ENCODE peak calls at places on chromosome 19, in nine cellular contexts. Y, H, R, V, Q, C, N, X and B are unnamed samples.

GRCh38 chr19:12766051-12766521 is 9.3 kb downstream of the HOOK2 start:
- DNase-seq in Y (no peak), H (no peak), R (peak; percentile 75), V (no peak), Q (peak; percentile 60), C (no peak), N (no peak), X (no peak), B (no peak)

GRCh38 chr19:46970815-46971214 is 48.8 kb upstream of the NPAS1 start:
- DNase-seq in Y (no peak), H (peak; percentile 99), R (peak; percentile 44), V (no peak), Q (no peak), C (no peak), N (no peak), X (no peak), B (no peak)

GRCh38 chr19:38735257-38735686 is 9.0 kb downstream of the CAPN12 start:
- DNase-seq in Y (no peak), H (no peak), R (no peak), V (no peak), Q (peak; percentile 22), C (no peak), N (no peak), X (no peak), B (no peak)

GRCh38 chr19:18397242-18398202 is at the start of gene LRRC25:
- DNase-seq in Y (no peak), H (no peak), R (no peak), V (peak; percentile 57), Q (no peak), C (no peak), N (no peak), X (no peak), B (no peak)

GRCh38 chr19:31784631-31785237 is 435.5 kb upstream of the TSHZ3 start:
- DNase-seq in Y (no peak), H (no peak), R (no peak), V (no peak), Q (no peak), C (no peak), N (no peak), X (no peak), B (peak; percentile 26)

GRCh38 chr19:14718522-14719113 is 28.8 kb downstream of the ZNF333 start:
- DNase-seq in Y (no peak), H (no peak), R (no peak), V (no peak), Q (no peak), C (no peak), N (no peak), X (no peak), B (no peak)

GRCh38 chr19:15869109-15869555 is 28.7 kb downstream of the CYP4F2 start:
- DNase-seq in Y (peak; percentile 7), H (no peak), R (peak; percentile 23), V (peak; percentile 4), Q (peak; percentile 79), C (peak; percentile 13), N (no peak), X (no peak), B (peak; percentile 86)

GRCh38 chr19:49442793-49443365 is 1.6 kb upstream of the SLC17A7 start:
- DNase-seq in Y (peak; percentile 23), H (peak; percentile 67), R (peak; percentile 93), V (peak; percentile 92), Q (peak; percentile 75), C (peak; percentile 69), N (peak; percentile 96), X (no peak), B (no peak)

GRCh38 chr19:41753936-41754529 is 1.3 kb upstream of the CEACAM6 start:
- DNase-seq in Y (peak; percentile 48), H (no peak), R (peak; percentile 28), V (peak; percentile 6), Q (peak; percentile 50), C (no peak), N (no peak), X (no peak), B (peak; percentile 39)

GRCh38 chr19:35963514-35963913 is 27.3 kb downstream of the LRFN3 start:
- DNase-seq in Y (no peak), H (peak; percentile 27), R (peak; percentile 64), V (peak; percentile 69), Q (no peak), C (no peak), N (no peak), X (peak; percentile 22), B (no peak)

GRCh38 chr19:13997637-13997962 is 8.5 kb downstream of the RFX1 start:
- DNase-seq in Y (no peak), H (no peak), R (no peak), V (no peak), Q (no peak), C (no peak), N (no peak), X (no peak), B (no peak)

GRCh38 chr19:1807695-1808394 is 4.2 kb downstream of the ATP8B3 start:
- DNase-seq in Y (no peak), H (no peak), R (no peak), V (no peak), Q (no peak), C (no peak), N (no peak), X (no peak), B (no peak)

GRCh38 chr19:44671400-44671799 is at the start of gene CEACAM19:
- DNase-seq in Y (no peak), H (no peak), R (no peak), V (no peak), Q (no peak), C (no peak), N (no peak), X (no peak), B (no peak)

GRCh38 chr19:58560921-58561320 is 2.5 kb upstream of the UBE2M start:
- DNase-seq in Y (no peak), H (no peak), R (no peak), V (no peak), Q (no peak), C (no peak), N (no peak), X (no peak), B (no peak)

GRCh38 chr19:28299649-28300048 is 913.3 kb downstream of the UQCRFS1 start:
- DNase-seq in Y (no peak), H (no peak), R (no peak), V (no peak), Q (no peak), C (no peak), N (no peak), X (no peak), B (no peak)

GRCh38 chr19:33214621-33215020 is 11.0 kb downstream of the SLC7A10 start:
- DNase-seq in Y (no peak), H (no peak), R (peak; percentile 47), V (no peak), Q (no peak), C (no peak), N (no peak), X (no peak), B (no peak)

GRCh38 chr19:54252845-54253244 is 4.2 kb downstream of the LILRB5 start:
- DNase-seq in Y (no peak), H (no peak), R (no peak), V (no peak), Q (no peak), C (no peak), N (no peak), X (no peak), B (no peak)

GRCh38 chr19:37905936-37906867 is at the start of gene WDR87:
- DNase-seq in Y (peak; percentile 41), H (no peak), R (peak; percentile 16), V (peak; percentile 90), Q (peak; percentile 41), C (peak; percentile 11), N (peak; percentile 87), X (no peak), B (peak; percentile 61)

GRCh38 chr19:2054763-2055162 is 3.7 kb upstream of the MKNK2 start:
- DNase-seq in Y (no peak), H (no peak), R (no peak), V (no peak), Q (no peak), C (no peak), N (no peak), X (no peak), B (no peak)

GRCh38 chr19:14519860-14520407 is 1.7 kb upstream of the DNAJB1 start:
- DNase-seq in Y (no peak), H (no peak), R (peak; percentile 84), V (no peak), Q (no peak), C (peak; percentile 96), N (no peak), X (peak; percentile 60), B (peak; percentile 46)

GRCh38 chr19:44303976-44304568 is 753 bp downstream of the ZNF235 start:
- DNase-seq in Y (no peak), H (peak; percentile 32), R (no peak), V (peak; percentile 21), Q (peak; percentile 5), C (no peak), N (no peak), X (no peak), B (peak; percentile 4)

GRCh38 chr19:49570138-49570856 is 10.1 kb downstream of the NOSIP start:
- DNase-seq in Y (no peak), H (no peak), R (peak; percentile 91), V (peak; percentile 87), Q (peak; percentile 53), C (no peak), N (no peak), X (peak; percentile 87), B (peak; percentile 95)

GRCh38 chr19:55766466-55766865 is 2.5 kb upstream of the RFPL4AL1 start:
- DNase-seq in Y (no peak), H (no peak), R (no peak), V (no peak), Q (no peak), C (no peak), N (no peak), X (no peak), B (no peak)

GRCh38 chr19:38685666-38686529 is 38.4 kb downstream of the ACTN4 start:
- DNase-seq in Y (no peak), H (no peak), R (peak; percentile 83), V (no peak), Q (no peak), C (no peak), N (no peak), X (no peak), B (peak; percentile 63)

GRCh38 chr19:40827386-40828247 is 22.6 kb downstream of the CYP2A6 start:
- DNase-seq in Y (no peak), H (no peak), R (no peak), V (no peak), Q (no peak), C (no peak), N (no peak), X (no peak), B (no peak)

GRCh38 chr19:10625003-10625761 is at the start of gene SLC44A2:
- DNase-seq in Y (no peak), H (peak; percentile 35), R (peak; percentile 74), V (peak; percentile 66), Q (peak; percentile 85), C (no peak), N (no peak), X (no peak), B (no peak)

GRCh38 chr19:35341006-35341405 is 6.7 kb upstream of the FFAR1 start:
- DNase-seq in Y (no peak), H (no peak), R (no peak), V (no peak), Q (no peak), C (no peak), N (no peak), X (no peak), B (no peak)

GRCh38 chr19:6516018-6516658 is 14.0 kb upstream of the TUBB4A start:
- DNase-seq in Y (peak; percentile 42), H (peak; percentile 72), R (peak; percentile 96), V (peak; percentile 94), Q (peak; percentile 90), C (peak; percentile 77), N (peak; percentile 91), X (peak; percentile 82), B (peak; percentile 91)